ENCODE peak calls at places on chromosomes 12 and 14, in four cellular contexts. One of them, this sample, is unnamed.
A peak's percentile ranks its signal among the peaks of the same experiment; 100 is the strongest.

GRCh38 chr12:24045816-24046257 is 96.4 kb upstream of the SOX5 start:
- DNase-seq in IMR-90: peak; percentile 47
- DNase-seq in mammary epithelial cell: no peak
- DNase-seq in endodermal cell: no peak
- DNase-seq in this sample: peak; percentile 90

GRCh38 chr14:20606190-20606901 is 15.2 kb upstream of the RNASE12 start:
- DNase-seq in IMR-90: peak; percentile 34
- DNase-seq in endodermal cell: peak; percentile 84
- DNase-seq in mammary epithelial cell: peak; percentile 47
- DNase-seq in this sample: no peak

GRCh38 chr14:100117647-100118376 is 41.6 kb downstream of the DEGS2 start:
- DNase-seq in IMR-90: no peak
- DNase-seq in mammary epithelial cell: no peak
- DNase-seq in endodermal cell: no peak
- DNase-seq in this sample: no peak

GRCh38 chr12:68207276-68207675 is 18.3 kb downstream of the IL26 start:
- DNase-seq in endodermal cell: no peak
- DNase-seq in IMR-90: no peak
- DNase-seq in mammary epithelial cell: no peak
- DNase-seq in this sample: no peak

GRCh38 chr12:75658826-75659823 is 147.7 kb upstream of the KRR1 start:
- DNase-seq in IMR-90: peak; percentile 86
- DNase-seq in mammary epithelial cell: peak; percentile 86
- DNase-seq in endodermal cell: no peak
- DNase-seq in this sample: peak; percentile 93

GRCh38 chr14:100594625-100594951 is 7.4 kb upstream of the BEGAIN start:
- DNase-seq in mammary epithelial cell: no peak
- DNase-seq in IMR-90: no peak
- DNase-seq in endodermal cell: no peak
- DNase-seq in this sample: no peak

GRCh38 chr14:90553921-90554336 is 157.1 kb downstream of the CALM1 start:
- DNase-seq in mammary epithelial cell: no peak
- DNase-seq in IMR-90: no peak
- DNase-seq in endodermal cell: no peak
- DNase-seq in this sample: no peak

GRCh38 chr12:112941528-112942335 is 3.5 kb downstream of the OAS3 start:
- DNase-seq in mammary epithelial cell: no peak
- DNase-seq in endodermal cell: peak; percentile 38
- DNase-seq in IMR-90: no peak
- DNase-seq in this sample: no peak

GRCh38 chr12:89067436-89067835 is 284.9 kb downstream of the DUSP6 start:
- DNase-seq in IMR-90: peak; percentile 94
- DNase-seq in mammary epithelial cell: peak; percentile 95
- DNase-seq in endodermal cell: no peak
- DNase-seq in this sample: peak; percentile 91

GRCh38 chr12:114913871-114914801 is 230.2 kb upstream of the TBX3 start:
- DNase-seq in endodermal cell: peak; percentile 33
- DNase-seq in mammary epithelial cell: peak; percentile 77
- DNase-seq in IMR-90: peak; percentile 65
- DNase-seq in this sample: peak; percentile 57

GRCh38 chr12:11884661-11885060 is 186.1 kb upstream of the BCL2L14 start:
- DNase-seq in IMR-90: peak; percentile 19
- DNase-seq in endodermal cell: no peak
- DNase-seq in mammary epithelial cell: peak; percentile 64
- DNase-seq in this sample: no peak

GRCh38 chr12:332581-333205 is 56.4 kb downstream of the KDM5A start:
- DNase-seq in endodermal cell: no peak
- DNase-seq in IMR-90: no peak
- DNase-seq in mammary epithelial cell: peak; percentile 50
- DNase-seq in this sample: peak; percentile 23

DNA sequence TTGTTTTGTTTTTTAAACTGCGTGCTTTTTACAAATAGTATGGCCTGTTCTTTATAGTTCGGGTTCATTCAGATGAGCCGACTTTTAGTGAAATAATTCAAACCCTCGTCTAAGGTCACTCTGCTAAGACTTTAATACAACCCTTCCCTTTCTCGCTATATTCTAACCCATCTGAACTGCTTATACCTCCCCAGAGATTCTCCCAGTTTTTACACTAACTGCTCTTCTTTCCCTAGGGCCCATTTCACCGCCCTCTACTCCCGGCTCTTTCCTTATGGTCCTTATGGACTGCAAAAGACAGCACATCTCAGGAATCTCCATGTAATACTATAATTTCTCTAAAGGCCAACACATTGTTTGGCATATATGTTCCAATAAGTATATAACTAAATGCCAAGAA is 2.1 kb downstream of the MAPK1IP1L start:
- DNase-seq in IMR-90: no peak
- DNase-seq in mammary epithelial cell: no peak
- DNase-seq in endodermal cell: no peak
- DNase-seq in this sample: no peak
- H3K9ac ChIP-seq in IMR-90: no peak overlapping the region
- H3K9ac ChIP-seq in mammary epithelial cell: peak overlapping the region; percentile 100
- H3K9ac ChIP-seq in endodermal cell: no peak overlapping the region
- H3K9ac ChIP-seq in this sample: peak overlapping the region; percentile 100

GRCh38 chr14:93936926-93937325 is 9.8 kb downstream of the FAM181A start:
- DNase-seq in IMR-90: no peak
- DNase-seq in mammary epithelial cell: no peak
- DNase-seq in endodermal cell: no peak
- DNase-seq in this sample: no peak

GRCh38 chr14:93940437-93940836 is 13.3 kb downstream of the FAM181A start:
- DNase-seq in mammary epithelial cell: no peak
- DNase-seq in IMR-90: no peak
- DNase-seq in endodermal cell: no peak
- DNase-seq in this sample: no peak

GRCh38 chr14:93939304-93940229 is 12.4 kb downstream of the FAM181A start:
- DNase-seq in mammary epithelial cell: peak; percentile 71
- DNase-seq in IMR-90: peak; percentile 67
- DNase-seq in endodermal cell: peak; percentile 99
- DNase-seq in this sample: peak; percentile 20

GRCh38 chr14:93937519-93937918 is 10.4 kb downstream of the FAM181A start:
- DNase-seq in mammary epithelial cell: peak; percentile 99
- DNase-seq in IMR-90: no peak
- DNase-seq in endodermal cell: no peak
- DNase-seq in this sample: no peak

GRCh38 chr14:93938766-93939303 is 11.7 kb downstream of the FAM181A start:
- DNase-seq in IMR-90: no peak
- DNase-seq in endodermal cell: peak; percentile 68
- DNase-seq in mammary epithelial cell: no peak
- DNase-seq in this sample: no peak
- H3K4me3 ChIP-seq in IMR-90: no peak overlapping the region
- H3K4me3 ChIP-seq in endodermal cell: peak overlapping the region; percentile 53
- H3K4me3 ChIP-seq in mammary epithelial cell: no peak overlapping the region
- H3K4me3 ChIP-seq in this sample: no peak overlapping the region

DNA sequence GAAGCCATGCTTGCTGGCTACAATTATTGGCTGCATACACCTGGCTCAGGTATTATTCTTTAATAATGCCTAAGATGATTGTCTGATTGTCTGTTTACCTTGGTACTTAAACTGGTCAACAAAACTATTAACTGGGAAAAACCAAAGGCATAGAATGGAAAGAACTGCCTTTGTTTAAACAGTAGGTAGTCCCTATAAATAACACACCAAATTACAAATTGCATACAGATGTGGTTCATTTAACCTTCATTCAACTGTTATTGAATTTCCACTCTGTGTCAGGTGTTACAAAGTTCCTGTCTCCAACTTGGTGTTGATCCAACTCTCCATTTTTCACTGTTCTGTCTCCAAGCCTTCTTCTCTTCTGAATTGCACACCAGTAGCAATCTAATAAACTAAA is 79.8 kb upstream of the FSCB start:
- DNase-seq in IMR-90: no peak
- DNase-seq in mammary epithelial cell: no peak
- DNase-seq in endodermal cell: no peak
- DNase-seq in this sample: no peak
- H3K9ac ChIP-seq in IMR-90: no peak overlapping the region
- H3K9ac ChIP-seq in mammary epithelial cell: no peak overlapping the region
- H3K9ac ChIP-seq in endodermal cell: no peak overlapping the region
- H3K9ac ChIP-seq in this sample: no peak overlapping the region

DNA sequence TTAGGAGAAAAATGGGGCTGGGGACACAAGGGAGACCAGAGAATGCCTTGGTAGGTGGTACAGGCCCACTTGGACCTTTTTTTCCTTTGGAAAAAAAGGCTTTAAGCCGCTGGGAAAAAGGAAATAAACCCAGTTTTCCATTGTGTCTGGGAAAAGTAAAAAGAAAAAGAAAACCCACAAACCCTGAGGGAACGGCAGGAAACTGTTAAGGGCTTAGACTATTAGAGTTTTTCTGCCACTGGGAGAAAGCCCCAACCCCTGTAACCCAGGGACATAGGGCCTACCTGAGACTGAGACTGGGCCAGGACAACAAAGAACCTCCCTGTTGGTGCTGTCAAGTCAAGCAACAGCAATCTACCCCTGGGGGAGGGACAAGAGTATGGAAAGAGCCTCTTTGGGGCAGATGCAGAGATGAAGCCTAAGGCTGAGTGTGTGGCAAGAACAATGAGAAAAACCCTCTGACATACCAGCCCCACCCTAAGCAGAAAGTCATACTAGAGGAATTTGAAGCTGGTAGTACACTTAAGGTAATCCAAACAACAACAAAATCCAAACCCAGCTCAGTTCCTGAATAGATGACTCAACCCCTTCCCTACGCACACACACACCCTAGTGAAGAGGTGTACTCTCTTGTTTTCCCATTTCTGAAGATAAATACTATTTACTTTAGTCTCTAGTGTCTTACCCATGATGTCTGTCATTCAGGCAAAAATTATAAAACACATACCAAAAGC is 22.8 kb downstream of the ATF1 start:
- DNase-seq in IMR-90: peak; percentile 97
- DNase-seq in mammary epithelial cell: peak; percentile 98
- DNase-seq in endodermal cell: no peak
- DNase-seq in this sample: peak; percentile 98
- H3K4me3 ChIP-seq in IMR-90: no peak overlapping the region
- H3K4me3 ChIP-seq in mammary epithelial cell: no peak overlapping the region
- H3K4me3 ChIP-seq in endodermal cell: no peak overlapping the region
- H3K4me3 ChIP-seq in this sample: peak overlapping the region; percentile 30

GRCh38 chr12:6084969-6085450 is 39.5 kb downstream of the VWF start:
- DNase-seq in mammary epithelial cell: no peak
- DNase-seq in IMR-90: no peak
- DNase-seq in endodermal cell: no peak
- DNase-seq in this sample: no peak

GRCh38 chr12:6082613-6083012 is 41.9 kb downstream of the VWF start:
- DNase-seq in endodermal cell: no peak
- DNase-seq in IMR-90: no peak
- DNase-seq in mammary epithelial cell: no peak
- DNase-seq in this sample: peak; percentile 77

GRCh38 chr12:6085841-6086240 is 38.6 kb downstream of the VWF start:
- DNase-seq in endodermal cell: no peak
- DNase-seq in IMR-90: no peak
- DNase-seq in mammary epithelial cell: no peak
- DNase-seq in this sample: no peak

GRCh38 chr12:6083606-6084005 is 40.9 kb downstream of the VWF start:
- DNase-seq in IMR-90: no peak
- DNase-seq in endodermal cell: no peak
- DNase-seq in mammary epithelial cell: no peak
- DNase-seq in this sample: no peak

GRCh38 chr12:6084261-6084968 is 40.1 kb downstream of the VWF start:
- DNase-seq in IMR-90: peak; percentile 56
- DNase-seq in endodermal cell: peak; percentile 94
- DNase-seq in mammary epithelial cell: peak; percentile 64
- DNase-seq in this sample: peak; percentile 71
- H3K9ac ChIP-seq in IMR-90: no peak overlapping the region
- H3K9ac ChIP-seq in endodermal cell: peak overlapping the region; percentile 70
- H3K9ac ChIP-seq in mammary epithelial cell: no peak overlapping the region
- H3K9ac ChIP-seq in this sample: peak overlapping the region; percentile 1

GRCh38 chr12:48007206-48007605 is 2.9 kb upstream of the COL2A1 start:
- DNase-seq in mammary epithelial cell: no peak
- DNase-seq in IMR-90: no peak
- DNase-seq in endodermal cell: no peak
- DNase-seq in this sample: no peak

GRCh38 chr12:48003226-48004038 is 844 bp downstream of the COL2A1 start:
- DNase-seq in mammary epithelial cell: peak; percentile 2
- DNase-seq in IMR-90: no peak
- DNase-seq in endodermal cell: peak; percentile 77
- DNase-seq in this sample: no peak

GRCh38 chr12:48005750-48006021 is 1.4 kb upstream of the COL2A1 start:
- DNase-seq in IMR-90: no peak
- DNase-seq in mammary epithelial cell: no peak
- DNase-seq in endodermal cell: no peak
- DNase-seq in this sample: no peak

GRCh38 chr12:48004039-48004940 is at the start of gene COL2A1:
- DNase-seq in endodermal cell: peak; percentile 95
- DNase-seq in IMR-90: peak; percentile 12
- DNase-seq in mammary epithelial cell: peak; percentile 17
- DNase-seq in this sample: no peak

GRCh38 chr12:48004941-48005749 is 869 bp upstream of the COL2A1 start:
- DNase-seq in mammary epithelial cell: no peak
- DNase-seq in endodermal cell: peak; percentile 90
- DNase-seq in IMR-90: no peak
- DNase-seq in this sample: no peak
- H3K4me3 ChIP-seq in mammary epithelial cell: no peak overlapping the region
- H3K4me3 ChIP-seq in endodermal cell: peak overlapping the region; percentile 76
- H3K4me3 ChIP-seq in IMR-90: no peak overlapping the region
- H3K4me3 ChIP-seq in this sample: no peak overlapping the region

GRCh38 chr14:61466905-61467280 is 145.5 kb downstream of the PRKCH start:
- DNase-seq in endodermal cell: no peak
- DNase-seq in mammary epithelial cell: no peak
- DNase-seq in IMR-90: no peak
- DNase-seq in this sample: no peak
- H3K9ac ChIP-seq in endodermal cell: no peak overlapping the region
- H3K9ac ChIP-seq in mammary epithelial cell: no peak overlapping the region
- H3K9ac ChIP-seq in IMR-90: peak overlapping the region; percentile 36
- H3K9ac ChIP-seq in this sample: peak overlapping the region; percentile 58